ENCODE peak calls at places on chromosome 4, in six cellular contexts. H is GM04503; V is naive thymus-derived CD8-positive, alpha-beta T cell; W is sciatic nerve; N is GDM1; T is keratinocyte. G is an unnamed sample.

GRCh38 chr4:149145803-149146202 is 669.8 kb downstream of the IQCM start:
- DNase-seq in V (no peak), W (no peak), H (peak), T (no peak), N (no peak), G (no peak)

GRCh38 chr4:122010610-122011009 is 58.8 kb upstream of the TRPC3 start:
- DNase-seq in W (no peak), V (no peak), H (no peak), T (no peak), N (no peak), G (no peak)

GRCh38 chr4:32748498-32748897 is 2028.3 kb downstream of the PCDH7 start:
- DNase-seq in N (no peak), V (no peak), H (no peak), W (no peak), T (no peak), G (no peak)

GRCh38 chr4:165872443-165873297 is at the start of gene TLL1:
- DNase-seq in V (no peak), H (no peak), W (no peak), N (no peak), T (no peak), G (no peak)

GRCh38 chr4:6333301-6334202 is 63.9 kb downstream of the WFS1 start:
- DNase-seq in T (no peak), N (no peak), V (no peak), W (no peak), H (no peak), G (no peak)

GRCh38 chr4:150746156-150746555 is 164.2 kb downstream of the MAB21L2 start:
- DNase-seq in N (no peak), V (no peak), T (no peak), H (no peak), W (no peak), G (no peak)

GRCh38 chr4:176782191-176782590 is 10.5 kb downstream of the VEGFC start:
- DNase-seq in V (no peak), H (no peak), N (no peak), T (no peak), W (no peak), G (no peak)

GRCh38 chr4:7335363-7336066 is 99.2 kb downstream of the PSAPL1 start:
- DNase-seq in V (peak), H (no peak), N (peak), W (peak), T (no peak), G (peak)

GRCh38 chr4:140092094-140092820 is 61.7 kb downstream of the MAML3 start:
- DNase-seq in H (no peak), V (no peak), T (no peak), N (no peak), W (no peak), G (no peak)